ENCODE peak calls at places on chromosomes 4 and X, in nine cellular contexts. A is AML-193; H is GM04504; K is activated T-helper 9 cell treated with anti-CD3 and anti-CD28 coated beads, Interleukin-2, amount 50 U/mL, for 16 hours; F is ecto neural progenitor cell; Y is OCI-LY7; B is stimulated activated CD8-positive, alpha-beta memory T cell treated with anti-CD3 and anti-CD28 coated beads, Interleukin-4, amount 100 ng/mL, for 1 hour; Q is GM10248; V is gastrocnemius medialis. I is an unnamed sample.
A peak's percentile ranks its signal among the peaks of the same experiment; 100 is the strongest.

GRCh38 chr4:99649778-99650177 is 7.8 kb downstream of the C4orf54 start:
- DNase-seq in A (no peak), H (no peak), K (no peak), F (no peak), Y (no peak), B (no peak), Q (no peak), V (no peak), I (no peak)

GRCh38 chr4:89724716-89725115 is 112.2 kb downstream of the SNCA start:
- DNase-seq in A (no peak), H (peak; percentile 16), K (no peak), F (no peak), Y (no peak), B (no peak), Q (no peak), V (no peak), I (peak; percentile 19)

GRCh38 chr4:15153662-15154061 is 151.4 kb downstream of the CPEB2 start:
- DNase-seq in A (no peak), H (no peak), K (no peak), F (no peak), Y (no peak), B (no peak), Q (no peak), V (no peak), I (no peak)

GRCh38 chr4:20353646-20354045 is 101.9 kb downstream of the SLIT2 start:
- DNase-seq in A (no peak), H (no peak), K (no peak), F (no peak), Y (no peak), B (no peak), Q (no peak), V (no peak), I (no peak)

GRCh38 chr4:165184220-165184619 is 23.1 kb upstream of the KLHL2 start:
- DNase-seq in A (no peak), H (no peak), K (no peak), F (no peak), Y (no peak), B (no peak), Q (no peak), V (no peak), I (no peak)

GRCh38 chr4:163228648-163229047 is 62.0 kb upstream of the NAF1 start:
- DNase-seq in A (no peak), H (no peak), K (no peak), F (no peak), Y (no peak), B (no peak), Q (no peak), V (no peak), I (no peak)

GRCh38 chrX:105975382-105975781 is 63.1 kb downstream of the SERPINA7 start:
- DNase-seq in A (no peak), H (no peak), K (no peak), F (no peak), Y (no peak), B (no peak), Q (no peak), V (no peak), I (peak; percentile 20)

GRCh38 chr4:6478546-6479220 is 6.3 kb upstream of the PPP2R2C start:
- DNase-seq in A (no peak), H (no peak), K (no peak), F (peak; percentile 41), Y (no peak), B (no peak), Q (no peak), V (no peak), I (no peak)

GRCh38 chr4:10527438-10527837 is 70.2 kb upstream of the ZNF518B start:
- DNase-seq in A (no peak), H (no peak), K (no peak), F (no peak), Y (no peak), B (no peak), Q (no peak), V (no peak), I (no peak)

GRCh38 chr4:107552306-107552705 is 167.7 kb downstream of the PAPSS1 start:
- DNase-seq in A (no peak), H (no peak), K (no peak), F (no peak), Y (no peak), B (no peak), Q (no peak), V (no peak), I (no peak)

GRCh38 chr4:71833175-71833900 is 49.5 kb upstream of the GC start:
- DNase-seq in A (no peak), H (no peak), K (no peak), F (no peak), Y (no peak), B (no peak), Q (no peak), V (no peak), I (no peak)

GRCh38 chr4:19850909-19851308 is 400.8 kb upstream of the SLIT2 start:
- DNase-seq in A (no peak), H (peak; percentile 25), K (no peak), F (no peak), Y (no peak), B (no peak), Q (no peak), V (no peak), I (no peak)

GRCh38 chrX:115030635-115031034 is 13.2 kb upstream of the IL13RA2 start:
- DNase-seq in A (no peak), H (no peak), K (no peak), F (no peak), Y (no peak), B (no peak), Q (no peak), V (no peak), I (no peak)

GRCh38 chr4:94634266-94634665 is 123.5 kb upstream of the BMPR1B start:
- DNase-seq in A (no peak), H (peak; percentile 38), K (no peak), F (no peak), Y (no peak), B (no peak), Q (no peak), V (no peak), I (no peak)

GRCh38 chrX:50721771-50722521 is 92.0 kb downstream of the SHROOM4 start:
- DNase-seq in A (no peak), H (no peak), K (no peak), F (no peak), Y (no peak), B (no peak), Q (no peak), V (no peak), I (no peak)

GRCh38 chr4:26779224-26779623 is 81.4 kb upstream of the STIM2 start:
- DNase-seq in A (no peak), H (no peak), K (no peak), F (no peak), Y (no peak), B (no peak), Q (no peak), V (no peak), I (no peak)

GRCh38 chr4:26083987-26084386 is 170.0 kb downstream of the SMIM20 start:
- DNase-seq in A (no peak), H (peak; percentile 66), K (no peak), F (no peak), Y (no peak), B (no peak), Q (peak; percentile 33), V (peak; percentile 63), I (no peak)